ENCODE peak calls at places on chromosomes 6 and 20, in five cellular contexts. Z, S, J, D and E are unnamed samples.

GRCh38 chr6:52389626-52390360 is 27.8 kb downstream of the PAQR8 start:
- DNase-seq in Z (no peak), S (no peak), J (no peak), D (peak; percentile 72), E (no peak)

GRCh38 chr6:144123836-144124235 is 26.5 kb upstream of the STX11 start:
- DNase-seq in Z (no peak), S (no peak), J (no peak), D (no peak), E (no peak)

GRCh38 chr6:16533210-16533609 is 228.1 kb downstream of the ATXN1 start:
- DNase-seq in Z (no peak), S (no peak), J (no peak), D (no peak), E (no peak)

GRCh38 chr6:79984261-79984660 is 20.2 kb upstream of the TTK start:
- DNase-seq in Z (no peak), S (peak; percentile 69), J (no peak), D (peak; percentile 70), E (no peak)

GRCh38 chr20:57620274-57620990 is at the start of gene ZBP1:
- DNase-seq in Z (peak; percentile 68), S (no peak), J (no peak), D (no peak), E (peak; percentile 82)

GRCh38 chr20:33824852-33825251 is 13.7 kb downstream of the CHMP4B start:
- DNase-seq in Z (no peak), S (no peak), J (no peak), D (no peak), E (no peak)

GRCh38 chr20:34124469-34125249 is 12.6 kb upstream of the EIF2S2 start:
- DNase-seq in Z (no peak), S (no peak), J (no peak), D (no peak), E (no peak)

GRCh38 chr6:77010931-77011542 is 452.3 kb downstream of the HTR1B start:
- DNase-seq in Z (peak; percentile 59), S (peak; percentile 44), J (no peak), D (no peak), E (no peak)

GRCh38 chr20:61252601-61253263 is 671 bp downstream of the CDH4 start:
- DNase-seq in Z (no peak), S (peak; percentile 70), J (peak; percentile 15), D (peak; percentile 45), E (peak; percentile 82)

GRCh38 chr6:17347012-17347411 is 46.4 kb upstream of the CAP2 start:
- DNase-seq in Z (no peak), S (no peak), J (no peak), D (no peak), E (no peak)

GRCh38 chr6:7108964-7109836 is 1.4 kb downstream of the RREB1 start:
- DNase-seq in Z (peak; percentile 80), S (peak; percentile 68), J (peak; percentile 42), D (peak; percentile 75), E (no peak)

GRCh38 chr6:28137458-28138020 is 4.1 kb upstream of the ZKSCAN8 start:
- DNase-seq in Z (no peak), S (no peak), J (no peak), D (peak; percentile 29), E (no peak)

GRCh38 chr6:51569594-51569993 is 517.8 kb downstream of the PKHD1 start:
- DNase-seq in Z (no peak), S (peak; percentile 54), J (no peak), D (no peak), E (no peak)

GRCh38 chr6:52403086-52403485 is 17.1 kb upstream of the EFHC1 start:
- DNase-seq in Z (no peak), S (no peak), J (no peak), D (no peak), E (no peak)

GRCh38 chr6:34462561-34462971 is 3.3 kb upstream of the PACSIN1 start:
- DNase-seq in Z (no peak), S (peak; percentile 90), J (peak; percentile 19), D (no peak), E (no peak)

GRCh38 chr20:14777571-14777970 is 440.2 kb upstream of the FLRT3 start:
- DNase-seq in Z (no peak), S (no peak), J (no peak), D (peak; percentile 2), E (no peak)